ENCODE peak calls at places on chromosomes 2 and 18, in four cellular contexts. One of them, this sample, is unnamed.

GRCh38 chr2:218010116-218010837 is 7.5 kb upstream of the TNS1 start:
- DNase-seq in NCI-H524: peak; percentile 10
- DNase-seq in spleen: peak; percentile 85
- DNase-seq in heart left ventricle: peak; percentile 54
- DNase-seq in this sample: peak; percentile 76

GRCh38 chr18:37322497-37323035 is 243.0 kb downstream of the CELF4 start:
- DNase-seq in NCI-H524: no peak
- DNase-seq in heart left ventricle: peak; percentile 20
- DNase-seq in spleen: no peak
- DNase-seq in this sample: no peak

GRCh38 chr2:233307565-233307964 is at the start of gene SAG:
- DNase-seq in spleen: no peak
- DNase-seq in NCI-H524: no peak
- DNase-seq in heart left ventricle: no peak
- DNase-seq in this sample: no peak

GRCh38 chr2:47250576-47251403 is 95.7 kb upstream of the STPG4 start:
- DNase-seq in heart left ventricle: no peak
- DNase-seq in spleen: no peak
- DNase-seq in NCI-H524: peak; percentile 55
- DNase-seq in this sample: no peak

GRCh38 chr18:32552421-32553030 is 81.8 kb upstream of the GAREM1 start:
- DNase-seq in spleen: no peak
- DNase-seq in NCI-H524: peak; percentile 7
- DNase-seq in heart left ventricle: peak; percentile 36
- DNase-seq in this sample: no peak

GRCh38 chr18:33156906-33157470 is 283.5 kb downstream of the CCDC178 start:
- DNase-seq in spleen: no peak
- DNase-seq in heart left ventricle: no peak
- DNase-seq in NCI-H524: no peak
- DNase-seq in this sample: no peak

GRCh38 chr18:23833714-23834113 is 144.5 kb downstream of the LAMA3 start:
- DNase-seq in NCI-H524: no peak
- DNase-seq in heart left ventricle: no peak
- DNase-seq in spleen: peak; percentile 35
- DNase-seq in this sample: no peak

GRCh38 chr2:178915423-178915822 is 108.2 kb upstream of the TTN start:
- DNase-seq in NCI-H524: no peak
- DNase-seq in spleen: no peak
- DNase-seq in heart left ventricle: no peak
- DNase-seq in this sample: no peak

GRCh38 chr2:127419448-127420038 is 1.3 kb downstream of the PROC start:
- DNase-seq in spleen: no peak
- DNase-seq in heart left ventricle: no peak
- DNase-seq in NCI-H524: no peak
- DNase-seq in this sample: peak; percentile 53

GRCh38 chr18:44693030-44693784 is 12.5 kb downstream of the SETBP1 start:
- DNase-seq in spleen: no peak
- DNase-seq in heart left ventricle: no peak
- DNase-seq in NCI-H524: no peak
- DNase-seq in this sample: no peak

GRCh38 chr2:172725741-172726140 is 9.9 kb upstream of the RAPGEF4 start:
- DNase-seq in spleen: no peak
- DNase-seq in NCI-H524: no peak
- DNase-seq in heart left ventricle: no peak
- DNase-seq in this sample: no peak

GRCh38 chr2:103980401-103980800 is 873.5 kb upstream of the POU3F3 start:
- DNase-seq in heart left ventricle: no peak
- DNase-seq in spleen: no peak
- DNase-seq in NCI-H524: no peak
- DNase-seq in this sample: no peak

GRCh38 chr2:169815849-169816248 is 8.9 kb downstream of the METTL5 start:
- DNase-seq in NCI-H524: no peak
- DNase-seq in spleen: no peak
- DNase-seq in heart left ventricle: no peak
- DNase-seq in this sample: no peak

GRCh38 chr2:108320326-108320932 is 31.7 kb downstream of the SULT1C2 start:
- DNase-seq in NCI-H524: no peak
- DNase-seq in spleen: no peak
- DNase-seq in heart left ventricle: no peak
- DNase-seq in this sample: no peak

GRCh38 chr18:41973989-41974388 is 19.0 kb downstream of the PIK3C3 start:
- DNase-seq in NCI-H524: no peak
- DNase-seq in spleen: no peak
- DNase-seq in heart left ventricle: no peak
- DNase-seq in this sample: no peak

GRCh38 chr18:74512321-74513053 is 16.3 kb downstream of the CNDP2 start:
- DNase-seq in spleen: peak; percentile 57
- DNase-seq in NCI-H524: no peak
- DNase-seq in heart left ventricle: no peak
- DNase-seq in this sample: no peak

GRCh38 chr18:58455318-58455950 is 173.5 kb downstream of the ALPK2 start:
- DNase-seq in heart left ventricle: no peak
- DNase-seq in NCI-H524: no peak
- DNase-seq in spleen: no peak
- DNase-seq in this sample: no peak

GRCh38 chr2:102581911-102582310 is 37.4 kb upstream of the SLC9A2 start:
- DNase-seq in heart left ventricle: no peak
- DNase-seq in NCI-H524: no peak
- DNase-seq in spleen: no peak
- DNase-seq in this sample: no peak

GRCh38 chr18:37253424-37254255 is 312.0 kb downstream of the CELF4 start:
- DNase-seq in heart left ventricle: no peak
- DNase-seq in NCI-H524: no peak
- DNase-seq in spleen: peak; percentile 66
- DNase-seq in this sample: peak; percentile 70

GRCh38 chr2:127145255-127145899 is 38.4 kb upstream of the BIN1 start:
- DNase-seq in NCI-H524: no peak
- DNase-seq in spleen: no peak
- DNase-seq in heart left ventricle: no peak
- DNase-seq in this sample: no peak

GRCh38 chr2:59249441-59250330 is 1008.6 kb upstream of the FANCL start:
- DNase-seq in heart left ventricle: no peak
- DNase-seq in NCI-H524: no peak
- DNase-seq in spleen: no peak
- DNase-seq in this sample: no peak

GRCh38 chr2:239259173-239259572 is 141.6 kb downstream of the HDAC4 start:
- DNase-seq in spleen: peak; percentile 68
- DNase-seq in heart left ventricle: no peak
- DNase-seq in NCI-H524: no peak
- DNase-seq in this sample: no peak

GRCh38 chr2:47227532-47228166 is 72.5 kb upstream of the STPG4 start:
- DNase-seq in NCI-H524: peak; percentile 56
- DNase-seq in spleen: no peak
- DNase-seq in heart left ventricle: no peak
- DNase-seq in this sample: no peak

This sample was measured in upper lobe of right lung.